ENCODE peak calls at places on chromosomes 2 and 18, in five cellular contexts. V is cardiac muscle cell, F is endodermal cell, L is right cardiac atrium, T is spleen. S is an unnamed sample.

GRCh38 chr2:31580321-31581117 is at the start of gene SRD5A2:
- DNase-seq in V (no peak), F (peak), L (no peak), T (no peak), S (no peak)

GRCh38 chr2:219448099-219448775 is 13.6 kb downstream of the SPEG start:
- DNase-seq in V (no peak), F (peak), L (no peak), T (no peak), S (no peak)

GRCh38 chr2:68715353-68716041 is 19.1 kb upstream of the ARHGAP25 start:
- DNase-seq in V (peak), F (peak), L (no peak), T (peak), S (peak)

GRCh38 chr2:192155521-192156118 is 39.1 kb downstream of the TMEFF2 start:
- DNase-seq in V (no peak), F (no peak), L (no peak), T (no peak), S (no peak)

GRCh38 chr2:86139981-86140380 is 33.9 kb downstream of the PTCD3 start:
- DNase-seq in V (no peak), F (no peak), L (no peak), T (no peak), S (no peak)

GRCh38 chr2:230410263-230410662 is 5.7 kb upstream of the SP100 start:
- DNase-seq in V (no peak), F (no peak), L (no peak), T (no peak), S (no peak)

GRCh38 chr2:182432051-182432450 is 5.2 kb upstream of the PDE1A start:
- DNase-seq in V (no peak), F (no peak), L (no peak), T (no peak), S (no peak)

GRCh38 chr2:163681765-163682164 is 54.0 kb downstream of the FIGN start:
- DNase-seq in V (no peak), F (no peak), L (no peak), T (no peak), S (no peak)

GRCh38 chr2:44005831-44006230 is 10.0 kb upstream of the LRPPRC start:
- DNase-seq in V (no peak), F (no peak), L (no peak), T (no peak), S (no peak)

DNA sequence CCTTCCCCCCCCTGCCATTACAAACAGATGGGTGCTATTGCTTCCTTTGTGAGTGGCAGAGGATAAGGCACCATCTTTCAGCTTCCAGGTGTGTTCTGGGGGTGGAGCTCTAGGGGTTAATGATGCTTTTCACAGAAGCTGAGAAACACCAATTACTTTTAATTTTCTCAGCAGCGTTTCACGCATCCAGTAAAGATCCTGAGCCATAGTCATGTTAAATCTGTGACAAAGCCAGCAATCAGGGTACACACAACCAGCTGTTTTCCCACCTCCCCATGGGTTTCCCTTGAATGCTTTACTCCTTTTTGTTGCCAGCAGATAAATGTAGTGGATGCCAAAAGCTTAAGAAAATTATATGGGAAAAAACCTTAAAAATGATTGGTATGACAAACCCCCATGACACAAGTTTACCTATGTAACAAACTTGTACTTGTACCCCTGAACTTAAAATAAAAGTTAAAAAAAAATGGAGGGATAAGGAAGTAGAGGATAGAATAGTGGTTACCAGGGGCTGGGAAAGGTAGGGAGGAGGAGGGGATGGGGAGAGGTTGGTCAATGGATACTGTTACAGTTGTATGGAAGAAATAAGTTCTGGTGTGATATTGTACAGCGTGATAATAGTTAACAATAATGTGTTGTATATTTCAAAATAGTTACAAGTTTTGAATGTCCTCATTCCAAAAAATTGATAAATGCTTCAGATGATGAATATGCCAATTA is 70.0 kb downstream of the ACOXL start:
- DNase-seq in V (no peak), F (peak), L (no peak), T (no peak), S (no peak)
- H3K27ac ChIP-seq in V (no peak), F (no peak), L (no peak), T (no peak), S (no peak)

DNA sequence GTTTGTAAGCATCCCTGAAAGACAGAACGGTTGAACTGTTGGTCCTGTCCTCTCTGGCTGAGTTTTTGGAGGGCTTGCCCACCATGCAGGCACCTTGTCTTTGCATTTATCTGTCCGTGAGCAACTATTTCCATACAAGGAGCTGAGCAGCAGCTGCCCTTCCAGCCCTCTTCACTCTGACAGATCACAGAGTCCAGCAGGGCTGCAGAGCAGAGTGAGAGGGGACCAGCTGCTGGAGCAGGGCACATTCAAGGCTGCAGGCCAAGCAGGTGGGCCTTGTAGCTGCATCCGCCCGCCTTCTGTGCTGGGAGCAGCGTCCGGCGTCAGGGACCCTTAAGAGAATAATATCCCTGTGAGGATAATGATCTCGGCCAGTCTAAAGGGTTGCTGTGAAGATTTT is 9.5 kb downstream of the SMYD1 start:
- DNase-seq in V (peak), F (no peak), L (no peak), T (no peak), S (no peak)
- H3K27ac ChIP-seq in V (peak), F (no peak), L (peak), T (no peak), S (no peak)

DNA sequence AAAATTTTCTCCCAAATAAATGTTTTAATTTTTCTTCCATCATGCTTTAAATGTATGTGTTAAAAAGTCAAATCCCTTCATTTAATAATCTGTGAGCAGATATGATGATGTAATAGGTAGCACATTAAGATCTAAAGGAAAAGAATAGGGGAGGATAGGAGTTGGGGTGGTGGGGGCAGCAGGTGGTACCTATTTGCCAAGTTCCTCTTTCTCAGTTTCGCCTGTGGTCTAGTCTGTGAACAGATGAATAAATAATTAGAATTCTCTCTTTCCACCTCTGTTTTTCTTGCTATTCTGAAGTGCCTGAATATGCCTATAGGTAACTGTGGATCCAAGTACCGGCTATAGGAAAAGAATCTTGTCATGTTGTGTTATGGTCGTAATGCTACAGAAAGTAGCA is 152.5 kb downstream of the NRXN1 start:
- DNase-seq in V (no peak), F (no peak), L (no peak), T (no peak), S (no peak)
- H3K27ac ChIP-seq in V (no peak), F (no peak), L (no peak), T (no peak), S (no peak)

DNA sequence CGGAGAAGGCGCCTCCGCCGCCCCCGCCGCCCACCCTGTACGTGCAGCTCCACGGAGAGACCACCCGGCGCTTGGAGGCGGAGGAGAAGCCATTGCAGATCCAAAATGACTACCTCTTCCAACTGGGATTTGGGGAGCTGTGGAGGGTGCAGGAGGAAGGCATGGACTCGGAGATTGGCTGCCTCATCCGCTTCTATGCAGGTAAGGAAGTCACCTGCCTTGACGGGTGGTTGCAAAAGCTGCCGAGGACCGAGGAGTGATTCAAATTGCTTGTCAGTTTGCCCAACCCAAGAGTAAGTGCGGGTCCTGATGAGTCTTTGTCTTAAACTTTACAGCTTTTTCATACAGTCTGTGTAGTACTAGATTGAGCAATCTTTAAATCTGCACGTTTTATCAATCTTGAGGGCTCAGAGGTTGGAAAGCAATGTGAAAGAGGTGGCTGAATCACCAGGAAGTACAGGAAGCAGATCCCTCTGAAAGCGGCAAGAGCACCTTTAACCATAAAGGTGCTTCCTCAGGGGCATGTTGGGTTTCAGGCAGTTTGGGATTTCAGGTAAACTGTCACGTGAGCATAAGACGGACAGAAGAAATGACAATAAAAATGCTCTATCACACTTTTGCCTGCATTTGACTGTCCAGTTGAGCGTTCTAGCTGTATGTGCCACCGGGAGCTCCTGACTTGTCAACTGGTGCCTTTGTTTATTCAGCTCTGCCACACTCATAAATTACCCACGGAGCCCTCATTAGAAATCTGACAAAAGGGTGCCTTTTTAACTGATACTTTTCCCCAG is 1.9 kb downstream of the PHLPP1 start:
- DNase-seq in V (peak), F (peak), L (no peak), T (no peak), S (peak)
- H3K27ac ChIP-seq in V (no peak), F (peak), L (no peak), T (peak), S (peak)

DNA sequence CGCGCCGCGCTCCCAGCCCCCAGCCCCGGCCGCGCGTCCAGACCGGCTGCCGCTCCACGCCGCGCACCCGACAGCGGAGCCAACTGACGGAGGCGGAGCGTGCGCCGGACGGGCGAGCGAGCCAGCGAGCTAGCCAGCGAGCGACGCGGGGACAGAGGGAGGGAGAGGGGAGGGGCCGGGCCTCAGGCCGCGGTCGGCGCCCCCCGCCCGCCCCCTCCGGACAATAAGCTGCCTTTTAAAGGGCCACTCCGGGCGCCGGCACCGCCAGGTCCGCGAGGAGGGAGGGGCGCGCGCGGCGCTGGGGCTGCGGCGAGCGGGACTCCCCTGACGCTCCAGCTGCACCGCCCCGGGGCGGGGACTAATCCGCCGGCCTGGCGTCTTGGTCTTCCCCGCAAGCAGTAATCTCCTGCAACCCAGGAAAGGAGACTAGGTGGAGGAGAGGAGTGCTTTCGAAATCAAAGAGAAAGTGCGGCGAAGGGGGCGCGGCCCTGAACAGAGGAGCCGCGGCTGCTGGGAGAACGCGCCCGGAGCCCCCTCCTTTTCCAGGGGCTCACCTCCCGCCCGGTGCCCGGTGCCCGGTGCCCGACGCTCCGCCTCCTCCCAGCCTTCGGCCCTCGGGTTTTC is at the start of gene BIN1:
- DNase-seq in V (peak), F (peak), L (peak), T (peak), S (peak)
- H3K27ac ChIP-seq in V (no peak), F (peak), L (peak), T (peak), S (peak)

GRCh38 chr18:13136689-13137040 is 81.9 kb upstream of the LDLRAD4 start:
- DNase-seq in V (peak), F (peak), L (peak), T (no peak), S (peak)

GRCh38 chr18:13138822-13139139 is 79.8 kb upstream of the LDLRAD4 start:
- DNase-seq in V (no peak), F (no peak), L (no peak), T (no peak), S (no peak)

GRCh38 chr18:13136056-13136688 is 82.4 kb upstream of the LDLRAD4 start:
- DNase-seq in V (no peak), F (no peak), L (no peak), T (peak), S (peak)

GRCh38 chr18:13137939-13138821 is 80.4 kb upstream of the LDLRAD4 start:
- DNase-seq in V (no peak), F (no peak), L (peak), T (peak), S (peak)

GRCh38 chr18:13137041-13137938 is 81.3 kb upstream of the LDLRAD4 start:
- DNase-seq in V (peak), F (no peak), L (peak), T (peak), S (peak)
- H3K27ac ChIP-seq in V (no peak), F (no peak), L (peak), T (peak), S (peak)

GRCh38 chr18:48560491-48560890 is 21.7 kb downstream of the CTIF start:
- DNase-seq in V (no peak), F (no peak), L (no peak), T (no peak), S (no peak)
- H3K27ac ChIP-seq in V (no peak), F (no peak), L (no peak), T (no peak), S (no peak)

DNA sequence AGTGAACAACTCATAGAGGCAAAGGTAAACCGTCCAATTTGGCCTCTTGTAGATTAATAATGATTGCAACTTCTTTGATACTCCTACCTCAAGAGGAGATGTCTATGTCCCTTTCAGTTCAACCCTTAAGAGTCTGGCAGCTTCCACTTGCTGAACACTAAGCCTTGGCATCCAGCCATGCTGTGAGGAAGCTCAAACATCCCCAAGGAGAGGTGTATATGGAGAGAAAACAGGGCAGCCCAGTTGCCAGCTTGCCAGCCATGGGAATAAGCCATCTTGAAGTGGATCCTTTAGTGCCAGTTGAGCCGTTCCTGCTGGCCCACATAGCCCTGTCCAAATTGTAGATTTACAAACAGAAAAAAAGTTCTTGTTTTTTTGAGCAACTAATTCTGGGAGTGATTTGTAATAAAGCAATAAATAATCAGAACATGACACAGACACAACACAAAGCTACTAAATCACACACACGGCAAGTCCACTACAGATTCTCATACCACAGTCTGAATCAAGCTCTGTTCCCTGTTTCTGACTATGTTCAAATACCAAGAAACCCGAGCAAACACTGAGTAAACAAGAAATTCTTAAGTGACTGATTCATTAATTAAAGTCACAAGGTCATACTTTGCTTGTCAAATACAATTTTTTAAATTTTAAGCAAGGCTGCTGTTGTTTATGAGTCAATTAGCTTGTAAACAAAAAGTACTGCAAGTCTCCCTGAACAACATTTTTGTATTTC is 96.1 kb downstream of the PID1 start:
- DNase-seq in V (no peak), F (no peak), L (peak), T (no peak), S (no peak)
- H3K27ac ChIP-seq in V (no peak), F (no peak), L (no peak), T (no peak), S (no peak)

GRCh38 chr18:51427012-51427411 is 229.5 kb upstream of the MEX3C start:
- DNase-seq in V (no peak), F (no peak), L (no peak), T (no peak), S (peak)
- H3K27ac ChIP-seq in V (no peak), F (no peak), L (no peak), T (no peak), S (peak)